ENCODE peak calls at places on chromosomes 2 and 18, in eight cellular contexts. W is CD8-positive, alpha-beta memory T cell; I is NCI-H345; Z is psoas muscle; F is KBM-7; A is Calu3; J is smooth muscle cell of the brain vasculature; P is Daoy. D is an unnamed sample.

GRCh38 chr2:46806526-46806925 is 109.1 kb downstream of the MCFD2 start:
- DNase-seq in W (no peak), I (no peak), Z (no peak), F (no peak), A (no peak), J (no peak), P (no peak), D (no peak)

GRCh38 chr2:71455741-71456569 is 2.6 kb downstream of the DYSF start:
- DNase-seq in W (no peak), I (no peak), Z (no peak), F (peak), A (no peak), J (no peak), P (peak), D (peak)

GRCh38 chr2:33782395-33783239 is 183.5 kb upstream of the FAM98A start:
- DNase-seq in W (no peak), I (no peak), Z (no peak), F (peak), A (no peak), J (no peak), P (peak), D (no peak)

GRCh38 chr18:3238742-3239141 is 8.9 kb upstream of the MYL12A start:
- DNase-seq in W (no peak), I (no peak), Z (no peak), F (no peak), A (no peak), J (no peak), P (no peak), D (no peak)

GRCh38 chr2:219418570-219419189 is 503 bp downstream of the DES start:
- DNase-seq in W (no peak), I (no peak), Z (no peak), F (no peak), A (no peak), J (no peak), P (no peak), D (no peak)

GRCh38 chr2:105409717-105410116 is 10.9 kb upstream of the FHL2 start:
- DNase-seq in W (no peak), I (no peak), Z (peak), F (no peak), A (no peak), J (no peak), P (peak), D (no peak)

GRCh38 chr2:225600865-225601264 is 201.4 kb downstream of the NYAP2 start:
- DNase-seq in W (no peak), I (no peak), Z (no peak), F (no peak), A (no peak), J (no peak), P (no peak), D (no peak)

GRCh38 chr2:72278046-72278445 is 130.4 kb upstream of the CYP26B1 start:
- DNase-seq in W (no peak), I (no peak), Z (no peak), F (no peak), A (no peak), J (no peak), P (peak), D (no peak)

GRCh38 chr18:8770655-8771054 is 65.3 kb downstream of the MTCL1 start:
- DNase-seq in W (no peak), I (no peak), Z (no peak), F (no peak), A (no peak), J (no peak), P (no peak), D (no peak)

GRCh38 chr2:231685349-231686191 is 22.8 kb upstream of the PTMA start:
- DNase-seq in W (no peak), I (no peak), Z (peak), F (no peak), A (no peak), J (no peak), P (no peak), D (peak)

GRCh38 chr18:60413944-60414547 is 41.5 kb upstream of the MC4R start:
- DNase-seq in W (no peak), I (peak), Z (no peak), F (peak), A (peak), J (no peak), P (peak), D (no peak)

GRCh38 chr2:191401287-191401686 is 156.1 kb downstream of the MYO1B start:
- DNase-seq in W (no peak), I (no peak), Z (no peak), F (no peak), A (no peak), J (no peak), P (no peak), D (no peak)

GRCh38 chr2:160224060-160224459 is 24.0 kb upstream of the ITGB6 start:
- DNase-seq in W (no peak), I (no peak), Z (no peak), F (no peak), A (peak), J (peak), P (peak), D (no peak)

GRCh38 chr2:59184281-59185020 is 943.3 kb upstream of the FANCL start:
- DNase-seq in W (no peak), I (no peak), Z (no peak), F (peak), A (no peak), J (peak), P (peak), D (no peak)

GRCh38 chr18:63199743-63200241 is 119.8 kb downstream of the BCL2 start:
- DNase-seq in W (peak), I (no peak), Z (no peak), F (peak), A (no peak), J (no peak), P (no peak), D (peak)

GRCh38 chr2:32772623-32773221 is 144.9 kb downstream of the TTC27 start:
- DNase-seq in W (no peak), I (peak), Z (no peak), F (peak), A (peak), J (peak), P (peak), D (no peak)

GRCh38 chr18:77776104-77776503 is 526.5 kb downstream of the GALR1 start:
- DNase-seq in W (no peak), I (no peak), Z (no peak), F (no peak), A (no peak), J (no peak), P (peak), D (no peak)

GRCh38 chr2:145740302-145740701 is 1220.4 kb upstream of the ZEB2 start:
- DNase-seq in W (no peak), I (no peak), Z (no peak), F (no peak), A (no peak), J (no peak), P (no peak), D (no peak)

GRCh38 chr2:169775765-169776482 is 22.7 kb upstream of the SSB start:
- DNase-seq in W (no peak), I (no peak), Z (no peak), F (peak), A (no peak), J (no peak), P (no peak), D (no peak)

GRCh38 chr2:60383421-60384117 is 169.9 kb downstream of the BCL11A start:
- DNase-seq in W (no peak), I (no peak), Z (no peak), F (peak), A (no peak), J (no peak), P (no peak), D (peak)

GRCh38 chr18:6315556-6316331 is 99.0 kb downstream of the L3MBTL4 start:
- DNase-seq in W (no peak), I (no peak), Z (no peak), F (no peak), A (no peak), J (no peak), P (no peak), D (no peak)

GRCh38 chr18:58394607-58395425 is 234.1 kb downstream of the ALPK2 start:
- DNase-seq in W (no peak), I (no peak), Z (no peak), F (no peak), A (no peak), J (no peak), P (no peak), D (no peak)

GRCh38 chr2:199410130-199410529 is 47.6 kb downstream of the SATB2 start:
- DNase-seq in W (no peak), I (no peak), Z (no peak), F (no peak), A (no peak), J (no peak), P (peak), D (no peak)

GRCh38 chr2:227365833-227366232 is 13.3 kb downstream of the TM4SF20 start:
- DNase-seq in W (no peak), I (no peak), Z (no peak), F (no peak), A (no peak), J (no peak), P (no peak), D (no peak)

GRCh38 chr2:128422571-128422970 is 103.9 kb upstream of the HS6ST1 start:
- DNase-seq in W (no peak), I (no peak), Z (no peak), F (no peak), A (no peak), J (no peak), P (peak), D (no peak)

GRCh38 chr2:232549655-232550350 is 554 bp downstream of the TIGD1 start:
- DNase-seq in W (no peak), I (no peak), Z (no peak), F (no peak), A (no peak), J (peak), P (no peak), D (no peak)

GRCh38 chr18:23032030-23032582 is 99.0 kb downstream of the RBBP8 start:
- DNase-seq in W (no peak), I (no peak), Z (no peak), F (no peak), A (no peak), J (no peak), P (peak), D (no peak)

GRCh38 chr2:23385351-23385747 is 370 bp downstream of the KLHL29 start:
- DNase-seq in W (no peak), I (peak), Z (peak), F (no peak), A (peak), J (no peak), P (peak), D (no peak)

GRCh38 chr2:60094450-60094929 is 459.0 kb downstream of the BCL11A start:
- DNase-seq in W (no peak), I (peak), Z (no peak), F (no peak), A (peak), J (no peak), P (no peak), D (no peak)

GRCh38 chr18:10239138-10239537 is 215.3 kb upstream of the APCDD1 start:
- DNase-seq in W (no peak), I (no peak), Z (peak), F (no peak), A (no peak), J (no peak), P (no peak), D (no peak)

GRCh38 chr2:239747274-239747673 is 277.9 kb downstream of the NDUFA10 start:
- DNase-seq in W (no peak), I (no peak), Z (no peak), F (no peak), A (no peak), J (no peak), P (no peak), D (no peak)

GRCh38 chr2:208488668-208489564 is 82.3 kb downstream of the PTH2R start:
- DNase-seq in W (no peak), I (peak), Z (no peak), F (no peak), A (no peak), J (no peak), P (no peak), D (no peak)

GRCh38 chr2:231642631-231643493 is 50.2 kb downstream of the TEX44 start:
- DNase-seq in W (peak), I (no peak), Z (peak), F (peak), A (peak), J (peak), P (peak), D (peak)

GRCh38 chr2:177474904-177475474 is 82.4 kb downstream of the AGPS start:
- DNase-seq in W (no peak), I (no peak), Z (no peak), F (no peak), A (no peak), J (no peak), P (no peak), D (no peak)

GRCh38 chr18:48139427-48140347 is 209.2 kb upstream of the SMAD2 start:
- DNase-seq in W (no peak), I (peak), Z (no peak), F (no peak), A (peak), J (no peak), P (no peak), D (no peak)

GRCh38 chr2:211159972-211160371 is 603.6 kb downstream of the CPS1 start:
- DNase-seq in W (no peak), I (no peak), Z (no peak), F (no peak), A (no peak), J (no peak), P (no peak), D (peak)

GRCh38 chr2:23940262-23940975 is at the start of gene UBXN2A:
- DNase-seq in W (peak), I (peak), Z (peak), F (peak), A (peak), J (peak), P (peak), D (peak)